ENCODE peak calls at places on chromosomes 13 and 19, in ten cellular contexts. W is SK-N-SH; X is EL; H is ovary; V is lower leg skin; B is GM04504; G is GM23248; M is G401; T is stimulated activated CD8-positive, alpha-beta memory T cell treated with anti-CD3 and anti-CD28 coated beads, Interleukin-7, amount 100 ng/mL, for 24 hours; Z is stimulated activated CD4-positive, alpha-beta T cell treated with anti-CD3 and anti-CD28 coated beads, Interleukin-15, amount 100 ng/mL, for 24 hours. C is an unnamed sample.
A peak's percentile ranks its signal among the peaks of the same experiment; 100 is the strongest.

GRCh38 chr13:34338102-34338501 is 520.2 kb downstream of the RFC3 start:
- DNase-seq in W (no peak), B (no peak), M (peak; percentile 75), H (no peak), G (no peak), X (no peak), V (no peak), Z (no peak), T (no peak), C (no peak)

GRCh38 chr19:45473366-45474190 is 5.8 kb downstream of the FOSB start:
- DNase-seq in Z (no peak), X (no peak), M (no peak), G (peak; percentile 36), H (no peak), V (no peak), T (no peak), W (no peak), B (no peak), C (no peak)

GRCh38 chr13:21686761-21687391 is 16.0 kb downstream of the FGF9 start:
- DNase-seq in G (no peak), B (no peak), V (no peak), W (no peak), T (no peak), M (no peak), H (no peak), X (no peak), Z (peak; percentile 30), C (no peak)

GRCh38 chr13:106133025-106133424 is 402.4 kb downstream of the EFNB2 start:
- DNase-seq in V (no peak), M (no peak), B (no peak), X (peak; percentile 81), W (no peak), G (peak; percentile 78), Z (no peak), T (no peak), H (no peak), C (peak; percentile 73)

GRCh38 chr19:45307361-45307760 is 15.3 kb downstream of the CKM start:
- DNase-seq in B (no peak), X (no peak), Z (no peak), M (no peak), V (no peak), G (no peak), T (no peak), H (no peak), W (no peak), C (no peak)

GRCh38 chr13:23558675-23559536 is 11.3 kb upstream of the TNFRSF19 start:
- DNase-seq in W (peak; percentile 31), G (peak; percentile 94), X (peak; percentile 78), H (peak; percentile 55), B (peak; percentile 73), V (peak; percentile 42), Z (peak; percentile 19), T (no peak), M (no peak), C (no peak)

GRCh38 chr19:38263696-38264485 is 482 bp upstream of the SPINT2 start:
- DNase-seq in V (peak; percentile 71), M (peak; percentile 86), Z (peak; percentile 87), B (no peak), G (peak; percentile 64), T (peak; percentile 26), H (no peak), X (peak; percentile 88), W (peak; percentile 44), C (no peak)

GRCh38 chr19:311813-312261 is 20.6 kb upstream of the PLPP2 start:
- DNase-seq in M (no peak), T (no peak), W (no peak), H (no peak), V (no peak), X (no peak), B (no peak), G (no peak), Z (no peak), C (peak; percentile 34)

GRCh38 chr19:15118248-15118647 is 11.0 kb downstream of the SYDE1 start:
- DNase-seq in G (no peak), B (no peak), X (no peak), V (no peak), Z (no peak), W (no peak), M (no peak), H (no peak), T (no peak), C (no peak)

GRCh38 chr13:73059460-73060250 is 850 bp downstream of the KLF5 start:
- DNase-seq in H (peak; percentile 65), M (no peak), Z (peak; percentile 61), W (no peak), T (no peak), B (no peak), V (no peak), G (peak; percentile 62), X (peak; percentile 41), C (no peak)

GRCh38 chr19:4831351-4832340 is at the start of gene TICAM1:
- DNase-seq in V (peak; percentile 62), W (peak; percentile 88), T (peak; percentile 55), X (peak; percentile 69), Z (peak; percentile 88), G (peak; percentile 86), B (no peak), M (no peak), H (peak; percentile 78), C (peak; percentile 51)

GRCh38 chr19:3024509-3024869 is 4.6 kb downstream of the TLE2 start:
- DNase-seq in T (no peak), W (no peak), V (no peak), B (no peak), X (no peak), Z (peak; percentile 36), H (no peak), G (no peak), M (no peak), C (no peak)

GRCh38 chr19:3517638-3518037 is 11.5 kb downstream of the FZR1 start:
- DNase-seq in T (no peak), Z (no peak), B (no peak), H (no peak), M (no peak), V (no peak), W (no peak), G (no peak), X (no peak), C (no peak)

GRCh38 chr13:23615677-23616076 is 45.5 kb downstream of the TNFRSF19 start:
- DNase-seq in G (no peak), X (no peak), V (no peak), B (no peak), T (no peak), H (no peak), Z (no peak), W (no peak), M (no peak), C (no peak)

GRCh38 chr13:103762523-103762922 is 696.3 kb upstream of the SLC10A2 start:
- DNase-seq in V (no peak), H (no peak), Z (no peak), W (no peak), G (no peak), B (no peak), X (no peak), M (no peak), T (no peak), C (no peak)

GRCh38 chr19:18063463-18063862 is 23.3 kb downstream of the IL12RB1 start:
- DNase-seq in X (peak; percentile 23), W (peak; percentile 3), B (no peak), V (no peak), M (peak; percentile 30), Z (peak; percentile 50), H (no peak), G (no peak), T (no peak), C (no peak)

GRCh38 chr19:20333508-20333907 is 166.5 kb downstream of the ZNF486 start:
- DNase-seq in W (no peak), H (no peak), G (no peak), X (no peak), V (no peak), M (no peak), B (no peak), T (no peak), Z (no peak), C (no peak)

GRCh38 chr13:29369060-29369743 is 226.3 kb downstream of the SLC7A1 start:
- DNase-seq in T (no peak), X (peak; percentile 43), H (no peak), M (peak; percentile 73), G (peak; percentile 69), V (no peak), B (peak; percentile 6), Z (no peak), W (peak; percentile 39), C (peak; percentile 5)

GRCh38 chr13:109785141-109785891 is 1.1 kb downstream of the IRS2 start:
- DNase-seq in M (peak; percentile 51), V (peak; percentile 32), B (no peak), H (peak; percentile 73), W (peak; percentile 47), T (no peak), G (peak; percentile 84), X (peak; percentile 62), Z (peak; percentile 55), C (peak; percentile 38)

GRCh38 chr13:36763322-36763721 is 55.7 kb upstream of the RFXAP start:
- DNase-seq in M (no peak), Z (no peak), G (no peak), W (no peak), B (no peak), V (no peak), T (no peak), H (no peak), X (no peak), C (no peak)

GRCh38 chr13:32330438-32330837 is 15.1 kb downstream of the BRCA2 start:
- DNase-seq in G (peak; percentile 90), W (no peak), X (peak; percentile 63), B (peak; percentile 68), T (no peak), Z (no peak), M (no peak), V (no peak), H (no peak), C (no peak)

GRCh38 chr13:101301053-101301452 is 115.3 kb downstream of the NALCN start:
- DNase-seq in B (no peak), G (no peak), H (no peak), T (no peak), W (no peak), X (no peak), Z (no peak), M (no peak), V (no peak), C (no peak)

GRCh38 chr13:53311561-53311960 is 282.9 kb downstream of the OLFM4 start:
- DNase-seq in W (no peak), M (no peak), V (no peak), T (no peak), H (no peak), Z (no peak), G (no peak), B (no peak), X (no peak), C (no peak)

GRCh38 chr19:2255112-2255845 is 938 bp downstream of the JSRP1 start:
- DNase-seq in X (no peak), M (no peak), B (no peak), Z (no peak), V (no peak), W (peak; percentile 78), T (no peak), H (no peak), G (no peak), C (no peak)

GRCh38 chr13:41004875-41005693 is 14.0 kb downstream of the ELF1 start:
- DNase-seq in T (no peak), G (no peak), V (no peak), Z (no peak), M (no peak), X (peak; percentile 32), B (no peak), W (no peak), H (no peak), C (no peak)

GRCh38 chr19:5150902-5151741 is 182.2 kb downstream of the KDM4B start:
- DNase-seq in X (no peak), Z (no peak), W (peak; percentile 32), T (no peak), V (no peak), G (no peak), M (no peak), H (peak; percentile 33), B (no peak), C (no peak)

GRCh38 chr13:45807520-45808099 is 43.9 kb downstream of the SIAH3 start:
- DNase-seq in T (no peak), M (peak; percentile 50), V (no peak), W (peak; percentile 65), Z (no peak), G (peak; percentile 59), X (peak; percentile 67), B (peak; percentile 14), H (no peak), C (peak; percentile 23)

GRCh38 chr13:21034602-21035190 is 26.7 kb downstream of the LATS2 start:
- DNase-seq in W (no peak), V (no peak), H (no peak), G (peak; percentile 34), Z (no peak), B (no peak), X (no peak), T (no peak), M (no peak), C (peak; percentile 82)

C was measured in dermis microvascular lymphatic vessel endothelial cell.